ENCODE peak calls at places on chromosomes 3 and 15, in six cellular contexts. One of them, this sample, is unnamed.

GRCh38 chr15:45162771-45163507 is 24.8 kb downstream of the SHF start:
- DNase-seq in EL: peak
- DNase-seq in central memory CD4-positive, alpha-beta T cell: peak
- DNase-seq in endothelial cell: peak
- DNase-seq in natural killer cell treated with Interleukin-12 subunit alpha and Interleukin-12 subunit beta and Interleukin-15 and Interleukin-18, amount 100 ng/mL, for 72 hours: peak
- DNase-seq in activated naive CD4-positive, alpha-beta T cell treated with anti-CD3 and anti-CD28 coated beads, Interleukin-2, amount 50 U/mL, for 72 hours: no peak
- DNase-seq in this sample: peak

GRCh38 chr3:76873509-76874242 is 166.2 kb upstream of the ROBO2 start:
- DNase-seq in EL: no peak
- DNase-seq in central memory CD4-positive, alpha-beta T cell: no peak
- DNase-seq in endothelial cell: no peak
- DNase-seq in natural killer cell treated with Interleukin-12 subunit alpha and Interleukin-12 subunit beta and Interleukin-15 and Interleukin-18, amount 100 ng/mL, for 72 hours: no peak
- DNase-seq in activated naive CD4-positive, alpha-beta T cell treated with anti-CD3 and anti-CD28 coated beads, Interleukin-2, amount 50 U/mL, for 72 hours: no peak
- DNase-seq in this sample: no peak

GRCh38 chr3:78855190-78855589 is 912.6 kb downstream of the ROBO1 start:
- DNase-seq in EL: no peak
- DNase-seq in central memory CD4-positive, alpha-beta T cell: no peak
- DNase-seq in endothelial cell: no peak
- DNase-seq in natural killer cell treated with Interleukin-12 subunit alpha and Interleukin-12 subunit beta and Interleukin-15 and Interleukin-18, amount 100 ng/mL, for 72 hours: no peak
- DNase-seq in activated naive CD4-positive, alpha-beta T cell treated with anti-CD3 and anti-CD28 coated beads, Interleukin-2, amount 50 U/mL, for 72 hours: no peak
- DNase-seq in this sample: no peak

GRCh38 chr3:101643009-101643844 is 33.7 kb downstream of the ZBTB11 start:
- DNase-seq in EL: no peak
- DNase-seq in central memory CD4-positive, alpha-beta T cell: no peak
- DNase-seq in endothelial cell: no peak
- DNase-seq in natural killer cell treated with Interleukin-12 subunit alpha and Interleukin-12 subunit beta and Interleukin-15 and Interleukin-18, amount 100 ng/mL, for 72 hours: no peak
- DNase-seq in activated naive CD4-positive, alpha-beta T cell treated with anti-CD3 and anti-CD28 coated beads, Interleukin-2, amount 50 U/mL, for 72 hours: no peak
- DNase-seq in this sample: no peak

GRCh38 chr15:39586387-39587171 is 5.7 kb downstream of the THBS1 start:
- DNase-seq in EL: peak
- DNase-seq in central memory CD4-positive, alpha-beta T cell: no peak
- DNase-seq in endothelial cell: no peak
- DNase-seq in natural killer cell treated with Interleukin-12 subunit alpha and Interleukin-12 subunit beta and Interleukin-15 and Interleukin-18, amount 100 ng/mL, for 72 hours: no peak
- DNase-seq in activated naive CD4-positive, alpha-beta T cell treated with anti-CD3 and anti-CD28 coated beads, Interleukin-2, amount 50 U/mL, for 72 hours: no peak
- DNase-seq in this sample: no peak

GRCh38 chr15:62607643-62608042 is 434.9 kb upstream of the TPM1 start:
- DNase-seq in EL: peak
- DNase-seq in central memory CD4-positive, alpha-beta T cell: no peak
- DNase-seq in endothelial cell: no peak
- DNase-seq in natural killer cell treated with Interleukin-12 subunit alpha and Interleukin-12 subunit beta and Interleukin-15 and Interleukin-18, amount 100 ng/mL, for 72 hours: no peak
- DNase-seq in activated naive CD4-positive, alpha-beta T cell treated with anti-CD3 and anti-CD28 coated beads, Interleukin-2, amount 50 U/mL, for 72 hours: no peak
- DNase-seq in this sample: no peak

GRCh38 chr3:172776049-172776717 is 25.7 kb downstream of the ECT2 start:
- DNase-seq in EL: no peak
- DNase-seq in central memory CD4-positive, alpha-beta T cell: no peak
- DNase-seq in endothelial cell: no peak
- DNase-seq in natural killer cell treated with Interleukin-12 subunit alpha and Interleukin-12 subunit beta and Interleukin-15 and Interleukin-18, amount 100 ng/mL, for 72 hours: no peak
- DNase-seq in activated naive CD4-positive, alpha-beta T cell treated with anti-CD3 and anti-CD28 coated beads, Interleukin-2, amount 50 U/mL, for 72 hours: no peak
- DNase-seq in this sample: no peak

GRCh38 chr15:69311319-69311721 is 12.6 kb downstream of the PAQR5 start:
- DNase-seq in EL: peak
- DNase-seq in central memory CD4-positive, alpha-beta T cell: no peak
- DNase-seq in endothelial cell: no peak
- DNase-seq in natural killer cell treated with Interleukin-12 subunit alpha and Interleukin-12 subunit beta and Interleukin-15 and Interleukin-18, amount 100 ng/mL, for 72 hours: peak
- DNase-seq in activated naive CD4-positive, alpha-beta T cell treated with anti-CD3 and anti-CD28 coated beads, Interleukin-2, amount 50 U/mL, for 72 hours: no peak
- DNase-seq in this sample: no peak

GRCh38 chr15:74387141-74387541 is 19.7 kb upstream of the CYP11A1 start:
- DNase-seq in EL: no peak
- DNase-seq in central memory CD4-positive, alpha-beta T cell: no peak
- DNase-seq in endothelial cell: no peak
- DNase-seq in natural killer cell treated with Interleukin-12 subunit alpha and Interleukin-12 subunit beta and Interleukin-15 and Interleukin-18, amount 100 ng/mL, for 72 hours: no peak
- DNase-seq in activated naive CD4-positive, alpha-beta T cell treated with anti-CD3 and anti-CD28 coated beads, Interleukin-2, amount 50 U/mL, for 72 hours: no peak
- DNase-seq in this sample: no peak

GRCh38 chr15:68307131-68307928 is 29.8 kb downstream of the FEM1B start:
- DNase-seq in EL: no peak
- DNase-seq in central memory CD4-positive, alpha-beta T cell: no peak
- DNase-seq in endothelial cell: no peak
- DNase-seq in natural killer cell treated with Interleukin-12 subunit alpha and Interleukin-12 subunit beta and Interleukin-15 and Interleukin-18, amount 100 ng/mL, for 72 hours: no peak
- DNase-seq in activated naive CD4-positive, alpha-beta T cell treated with anti-CD3 and anti-CD28 coated beads, Interleukin-2, amount 50 U/mL, for 72 hours: peak
- DNase-seq in this sample: no peak

GRCh38 chr15:86336051-86336788 is 256.5 kb downstream of the AGBL1 start:
- DNase-seq in EL: no peak
- DNase-seq in central memory CD4-positive, alpha-beta T cell: no peak
- DNase-seq in endothelial cell: no peak
- DNase-seq in natural killer cell treated with Interleukin-12 subunit alpha and Interleukin-12 subunit beta and Interleukin-15 and Interleukin-18, amount 100 ng/mL, for 72 hours: no peak
- DNase-seq in activated naive CD4-positive, alpha-beta T cell treated with anti-CD3 and anti-CD28 coated beads, Interleukin-2, amount 50 U/mL, for 72 hours: no peak
- DNase-seq in this sample: no peak

GRCh38 chr15:46681901-46682300 is 1035.4 kb upstream of the SEMA6D start:
- DNase-seq in EL: no peak
- DNase-seq in central memory CD4-positive, alpha-beta T cell: no peak
- DNase-seq in endothelial cell: no peak
- DNase-seq in natural killer cell treated with Interleukin-12 subunit alpha and Interleukin-12 subunit beta and Interleukin-15 and Interleukin-18, amount 100 ng/mL, for 72 hours: no peak
- DNase-seq in activated naive CD4-positive, alpha-beta T cell treated with anti-CD3 and anti-CD28 coated beads, Interleukin-2, amount 50 U/mL, for 72 hours: no peak
- DNase-seq in this sample: no peak

GRCh38 chr3:47434849-47435248 is 40.9 kb downstream of the SCAP start:
- DNase-seq in EL: no peak
- DNase-seq in central memory CD4-positive, alpha-beta T cell: no peak
- DNase-seq in endothelial cell: no peak
- DNase-seq in natural killer cell treated with Interleukin-12 subunit alpha and Interleukin-12 subunit beta and Interleukin-15 and Interleukin-18, amount 100 ng/mL, for 72 hours: no peak
- DNase-seq in activated naive CD4-positive, alpha-beta T cell treated with anti-CD3 and anti-CD28 coated beads, Interleukin-2, amount 50 U/mL, for 72 hours: no peak
- DNase-seq in this sample: no peak

GRCh38 chr3:159672728-159673471 is 315.7 kb upstream of the IL12A start:
- DNase-seq in EL: no peak
- DNase-seq in central memory CD4-positive, alpha-beta T cell: no peak
- DNase-seq in endothelial cell: no peak
- DNase-seq in natural killer cell treated with Interleukin-12 subunit alpha and Interleukin-12 subunit beta and Interleukin-15 and Interleukin-18, amount 100 ng/mL, for 72 hours: no peak
- DNase-seq in activated naive CD4-positive, alpha-beta T cell treated with anti-CD3 and anti-CD28 coated beads, Interleukin-2, amount 50 U/mL, for 72 hours: no peak
- DNase-seq in this sample: no peak

GRCh38 chr3:198080521-198081384 is 120.7 kb downstream of the LMLN start:
- DNase-seq in EL: peak
- DNase-seq in central memory CD4-positive, alpha-beta T cell: peak
- DNase-seq in endothelial cell: peak
- DNase-seq in natural killer cell treated with Interleukin-12 subunit alpha and Interleukin-12 subunit beta and Interleukin-15 and Interleukin-18, amount 100 ng/mL, for 72 hours: peak
- DNase-seq in activated naive CD4-positive, alpha-beta T cell treated with anti-CD3 and anti-CD28 coated beads, Interleukin-2, amount 50 U/mL, for 72 hours: peak
- DNase-seq in this sample: peak

GRCh38 chr3:134149286-134149685 is 101.4 kb downstream of the RYK start:
- DNase-seq in EL: no peak
- DNase-seq in central memory CD4-positive, alpha-beta T cell: no peak
- DNase-seq in endothelial cell: no peak
- DNase-seq in natural killer cell treated with Interleukin-12 subunit alpha and Interleukin-12 subunit beta and Interleukin-15 and Interleukin-18, amount 100 ng/mL, for 72 hours: no peak
- DNase-seq in activated naive CD4-positive, alpha-beta T cell treated with anti-CD3 and anti-CD28 coated beads, Interleukin-2, amount 50 U/mL, for 72 hours: no peak
- DNase-seq in this sample: no peak

GRCh38 chr3:188646592-188646991 is 492.6 kb downstream of the LPP start:
- DNase-seq in EL: no peak
- DNase-seq in central memory CD4-positive, alpha-beta T cell: no peak
- DNase-seq in endothelial cell: no peak
- DNase-seq in natural killer cell treated with Interleukin-12 subunit alpha and Interleukin-12 subunit beta and Interleukin-15 and Interleukin-18, amount 100 ng/mL, for 72 hours: no peak
- DNase-seq in activated naive CD4-positive, alpha-beta T cell treated with anti-CD3 and anti-CD28 coated beads, Interleukin-2, amount 50 U/mL, for 72 hours: no peak
- DNase-seq in this sample: no peak

GRCh38 chr3:45473841-45474240 is 85.5 kb downstream of the LARS2 start:
- DNase-seq in EL: peak
- DNase-seq in central memory CD4-positive, alpha-beta T cell: no peak
- DNase-seq in endothelial cell: no peak
- DNase-seq in natural killer cell treated with Interleukin-12 subunit alpha and Interleukin-12 subunit beta and Interleukin-15 and Interleukin-18, amount 100 ng/mL, for 72 hours: no peak
- DNase-seq in activated naive CD4-positive, alpha-beta T cell treated with anti-CD3 and anti-CD28 coated beads, Interleukin-2, amount 50 U/mL, for 72 hours: no peak
- DNase-seq in this sample: no peak

GRCh38 chr3:134084230-134084950 is 54.7 kb upstream of the SLCO2A1 start:
- DNase-seq in EL: no peak
- DNase-seq in central memory CD4-positive, alpha-beta T cell: no peak
- DNase-seq in endothelial cell: no peak
- DNase-seq in natural killer cell treated with Interleukin-12 subunit alpha and Interleukin-12 subunit beta and Interleukin-15 and Interleukin-18, amount 100 ng/mL, for 72 hours: no peak
- DNase-seq in activated naive CD4-positive, alpha-beta T cell treated with anti-CD3 and anti-CD28 coated beads, Interleukin-2, amount 50 U/mL, for 72 hours: no peak
- DNase-seq in this sample: no peak

GRCh38 chr3:13684350-13684749 is 135.4 kb downstream of the FBLN2 start:
- DNase-seq in EL: no peak
- DNase-seq in central memory CD4-positive, alpha-beta T cell: no peak
- DNase-seq in endothelial cell: no peak
- DNase-seq in natural killer cell treated with Interleukin-12 subunit alpha and Interleukin-12 subunit beta and Interleukin-15 and Interleukin-18, amount 100 ng/mL, for 72 hours: no peak
- DNase-seq in activated naive CD4-positive, alpha-beta T cell treated with anti-CD3 and anti-CD28 coated beads, Interleukin-2, amount 50 U/mL, for 72 hours: no peak
- DNase-seq in this sample: no peak

GRCh38 chr3:155391104-155391503 is 97.6 kb upstream of the STRIT1 start:
- DNase-seq in EL: peak
- DNase-seq in central memory CD4-positive, alpha-beta T cell: no peak
- DNase-seq in endothelial cell: no peak
- DNase-seq in natural killer cell treated with Interleukin-12 subunit alpha and Interleukin-12 subunit beta and Interleukin-15 and Interleukin-18, amount 100 ng/mL, for 72 hours: no peak
- DNase-seq in activated naive CD4-positive, alpha-beta T cell treated with anti-CD3 and anti-CD28 coated beads, Interleukin-2, amount 50 U/mL, for 72 hours: no peak
- DNase-seq in this sample: no peak